ENCODE peak calls at places on chromosome X, in nine cellular contexts. One of them, this sample, is unnamed.

GRCh38 chrX:39850630-39851152 is 247.1 kb downstream of the BCOR start:
- DNase-seq in AG09309: peak
- DNase-seq in glutamatergic neuron: no peak
- DNase-seq in heart left ventricle: no peak
- DNase-seq in astrocyte: peak
- DNase-seq in mesothelial cell of epicardium: no peak
- DNase-seq in right atrium auricular region: no peak
- DNase-seq in upper lobe of left lung: no peak
- DNase-seq in fibroblast of mammary gland: peak
- DNase-seq in this sample: no peak

GRCh38 chrX:100647739-100648138 is 3.7 kb downstream of the SRPX2 start:
- DNase-seq in mesothelial cell of epicardium: no peak
- DNase-seq in heart left ventricle: no peak
- DNase-seq in glutamatergic neuron: no peak
- DNase-seq in fibroblast of mammary gland: no peak
- DNase-seq in AG09309: no peak
- DNase-seq in upper lobe of left lung: no peak
- DNase-seq in astrocyte: peak
- DNase-seq in right atrium auricular region: no peak
- DNase-seq in this sample: no peak

GRCh38 chrX:65253817-65254216 is 277.6 kb upstream of the ZC4H2 start:
- DNase-seq in fibroblast of mammary gland: no peak
- DNase-seq in right atrium auricular region: no peak
- DNase-seq in glutamatergic neuron: no peak
- DNase-seq in mesothelial cell of epicardium: no peak
- DNase-seq in upper lobe of left lung: no peak
- DNase-seq in astrocyte: no peak
- DNase-seq in AG09309: no peak
- DNase-seq in heart left ventricle: no peak
- DNase-seq in this sample: no peak

GRCh38 chrX:149937881-149938426 is 337 bp downstream of the EOLA2 start:
- DNase-seq in glutamatergic neuron: peak
- DNase-seq in heart left ventricle: no peak
- DNase-seq in right atrium auricular region: no peak
- DNase-seq in mesothelial cell of epicardium: no peak
- DNase-seq in fibroblast of mammary gland: no peak
- DNase-seq in upper lobe of left lung: no peak
- DNase-seq in astrocyte: peak
- DNase-seq in AG09309: no peak
- DNase-seq in this sample: peak

GRCh38 chrX:42821803-42822443 is 44.0 kb upstream of the PPP1R2C start:
- DNase-seq in fibroblast of mammary gland: peak
- DNase-seq in AG09309: no peak
- DNase-seq in astrocyte: no peak
- DNase-seq in mesothelial cell of epicardium: no peak
- DNase-seq in heart left ventricle: peak
- DNase-seq in upper lobe of left lung: no peak
- DNase-seq in right atrium auricular region: peak
- DNase-seq in glutamatergic neuron: no peak
- DNase-seq in this sample: no peak

GRCh38 chrX:20712811-20713210 is 446.1 kb upstream of the RPS6KA3 start:
- DNase-seq in right atrium auricular region: no peak
- DNase-seq in upper lobe of left lung: no peak
- DNase-seq in heart left ventricle: no peak
- DNase-seq in fibroblast of mammary gland: no peak
- DNase-seq in mesothelial cell of epicardium: no peak
- DNase-seq in AG09309: no peak
- DNase-seq in astrocyte: no peak
- DNase-seq in glutamatergic neuron: no peak
- DNase-seq in this sample: no peak

GRCh38 chrX:5617666-5618065 is 611.0 kb downstream of the NLGN4X start:
- DNase-seq in AG09309: no peak
- DNase-seq in glutamatergic neuron: no peak
- DNase-seq in fibroblast of mammary gland: no peak
- DNase-seq in astrocyte: no peak
- DNase-seq in mesothelial cell of epicardium: no peak
- DNase-seq in right atrium auricular region: no peak
- DNase-seq in heart left ventricle: no peak
- DNase-seq in upper lobe of left lung: no peak
- DNase-seq in this sample: no peak

GRCh38 chrX:49147907-49148306 is 14.7 kb upstream of the MAGIX start:
- DNase-seq in heart left ventricle: no peak
- DNase-seq in astrocyte: no peak
- DNase-seq in AG09309: no peak
- DNase-seq in right atrium auricular region: no peak
- DNase-seq in upper lobe of left lung: no peak
- DNase-seq in glutamatergic neuron: no peak
- DNase-seq in mesothelial cell of epicardium: no peak
- DNase-seq in fibroblast of mammary gland: no peak
- DNase-seq in this sample: no peak

GRCh38 chrX:97844943-97845342 is 961.2 kb downstream of the RPA4 start:
- DNase-seq in AG09309: no peak
- DNase-seq in glutamatergic neuron: no peak
- DNase-seq in astrocyte: no peak
- DNase-seq in heart left ventricle: no peak
- DNase-seq in right atrium auricular region: no peak
- DNase-seq in fibroblast of mammary gland: no peak
- DNase-seq in mesothelial cell of epicardium: no peak
- DNase-seq in upper lobe of left lung: no peak
- DNase-seq in this sample: no peak

GRCh38 chrX:12581546-12581945 is 209.7 kb upstream of the PRPS2 start:
- DNase-seq in glutamatergic neuron: no peak
- DNase-seq in mesothelial cell of epicardium: no peak
- DNase-seq in AG09309: no peak
- DNase-seq in fibroblast of mammary gland: no peak
- DNase-seq in upper lobe of left lung: no peak
- DNase-seq in heart left ventricle: no peak
- DNase-seq in astrocyte: no peak
- DNase-seq in right atrium auricular region: no peak
- DNase-seq in this sample: no peak

GRCh38 chrX:22192419-22193086 is 80.2 kb upstream of the CBLL2 start:
- DNase-seq in glutamatergic neuron: peak
- DNase-seq in AG09309: no peak
- DNase-seq in mesothelial cell of epicardium: peak
- DNase-seq in heart left ventricle: peak
- DNase-seq in upper lobe of left lung: peak
- DNase-seq in astrocyte: peak
- DNase-seq in fibroblast of mammary gland: peak
- DNase-seq in right atrium auricular region: peak
- DNase-seq in this sample: peak

GRCh38 chrX:39063702-39064101 is 262.4 kb downstream of the MID1IP1 start:
- DNase-seq in upper lobe of left lung: no peak
- DNase-seq in mesothelial cell of epicardium: no peak
- DNase-seq in glutamatergic neuron: no peak
- DNase-seq in right atrium auricular region: no peak
- DNase-seq in AG09309: no peak
- DNase-seq in fibroblast of mammary gland: no peak
- DNase-seq in heart left ventricle: no peak
- DNase-seq in astrocyte: no peak
- DNase-seq in this sample: no peak

GRCh38 chrX:132227383-132228112 is 8.3 kb upstream of the RAP2C start:
- DNase-seq in AG09309: peak
- DNase-seq in upper lobe of left lung: no peak
- DNase-seq in right atrium auricular region: no peak
- DNase-seq in mesothelial cell of epicardium: no peak
- DNase-seq in heart left ventricle: no peak
- DNase-seq in fibroblast of mammary gland: peak
- DNase-seq in glutamatergic neuron: no peak
- DNase-seq in astrocyte: no peak
- DNase-seq in this sample: no peak

GRCh38 chrX:2701600-2701999 is 10.5 kb downstream of the CD99 start:
- DNase-seq in mesothelial cell of epicardium: no peak
- DNase-seq in upper lobe of left lung: no peak
- DNase-seq in fibroblast of mammary gland: no peak
- DNase-seq in astrocyte: no peak
- DNase-seq in glutamatergic neuron: no peak
- DNase-seq in right atrium auricular region: no peak
- DNase-seq in AG09309: no peak
- DNase-seq in heart left ventricle: peak
- DNase-seq in this sample: no peak

GRCh38 chrX:6738518-6739470 is 203.9 kb upstream of the VCX3A start:
- DNase-seq in right atrium auricular region: no peak
- DNase-seq in AG09309: no peak
- DNase-seq in upper lobe of left lung: no peak
- DNase-seq in mesothelial cell of epicardium: no peak
- DNase-seq in glutamatergic neuron: no peak
- DNase-seq in fibroblast of mammary gland: no peak
- DNase-seq in astrocyte: no peak
- DNase-seq in heart left ventricle: no peak
- DNase-seq in this sample: no peak

GRCh38 chrX:41922694-41923171 is 621 bp downstream of the CASK start:
- DNase-seq in heart left ventricle: peak
- DNase-seq in mesothelial cell of epicardium: peak
- DNase-seq in upper lobe of left lung: peak
- DNase-seq in astrocyte: peak
- DNase-seq in right atrium auricular region: no peak
- DNase-seq in fibroblast of mammary gland: no peak
- DNase-seq in glutamatergic neuron: peak
- DNase-seq in AG09309: no peak
- DNase-seq in this sample: peak

GRCh38 chrX:138759217-138759943 is 47.9 kb upstream of the FGF13 start:
- DNase-seq in heart left ventricle: no peak
- DNase-seq in astrocyte: no peak
- DNase-seq in fibroblast of mammary gland: no peak
- DNase-seq in upper lobe of left lung: no peak
- DNase-seq in glutamatergic neuron: no peak
- DNase-seq in mesothelial cell of epicardium: no peak
- DNase-seq in AG09309: no peak
- DNase-seq in right atrium auricular region: no peak
- DNase-seq in this sample: no peak
- TF ChIP-seq CTCF in heart left ventricle: no peak
- TF ChIP-seq CTCF in astrocyte: no peak
- TF ChIP-seq CTCF in fibroblast of mammary gland: no peak
- TF ChIP-seq CTCF in upper lobe of left lung: no peak
- TF ChIP-seq CTCF in glutamatergic neuron: no peak
- TF ChIP-seq CTCF in mesothelial cell of epicardium: no peak
- TF ChIP-seq CTCF in AG09309: no peak
- TF ChIP-seq CTCF in right atrium auricular region: no peak
- TF ChIP-seq CTCF in this sample: no peak

GRCh38 chrX:64230123-64230970 is at the start of gene ASB12:
- DNase-seq in right atrium auricular region: no peak
- DNase-seq in mesothelial cell of epicardium: no peak
- DNase-seq in astrocyte: no peak
- DNase-seq in fibroblast of mammary gland: no peak
- DNase-seq in heart left ventricle: peak
- DNase-seq in upper lobe of left lung: no peak
- DNase-seq in AG09309: no peak
- DNase-seq in glutamatergic neuron: no peak
- DNase-seq in this sample: no peak
- TF ChIP-seq CTCF in right atrium auricular region: no peak
- TF ChIP-seq CTCF in mesothelial cell of epicardium: no peak
- TF ChIP-seq CTCF in astrocyte: no peak
- TF ChIP-seq CTCF in fibroblast of mammary gland: no peak
- TF ChIP-seq CTCF in heart left ventricle: no peak
- TF ChIP-seq CTCF in upper lobe of left lung: no peak
- TF ChIP-seq CTCF in AG09309: no peak
- TF ChIP-seq CTCF in glutamatergic neuron: no peak
- TF ChIP-seq CTCF in this sample: no peak

DNA sequence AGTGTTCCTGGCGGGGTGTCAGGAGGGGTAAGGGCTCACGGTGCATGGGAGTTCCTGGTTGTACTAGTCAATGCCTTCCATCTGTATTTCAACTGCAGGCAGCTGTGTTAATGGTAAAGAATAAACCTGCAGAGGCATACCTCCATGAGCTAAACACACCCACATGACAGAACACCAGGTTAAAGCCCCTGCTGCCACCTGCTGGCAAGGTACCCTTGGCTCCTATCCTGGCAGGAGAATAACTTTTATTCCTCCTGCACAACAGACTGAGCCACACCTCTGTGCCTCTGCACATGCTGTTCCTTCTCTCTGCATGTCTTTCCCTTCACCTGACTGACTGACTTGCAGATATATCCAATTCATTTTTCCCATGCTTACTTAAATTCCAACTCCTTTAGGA is 11.1 kb downstream of the ITIH6 start:
- DNase-seq in glutamatergic neuron: no peak
- DNase-seq in right atrium auricular region: no peak
- DNase-seq in mesothelial cell of epicardium: no peak
- DNase-seq in AG09309: no peak
- DNase-seq in astrocyte: no peak
- DNase-seq in heart left ventricle: no peak
- DNase-seq in fibroblast of mammary gland: no peak
- DNase-seq in upper lobe of left lung: no peak
- DNase-seq in this sample: no peak
- TF ChIP-seq CTCF in glutamatergic neuron: no peak
- TF ChIP-seq CTCF in right atrium auricular region: no peak
- TF ChIP-seq CTCF in mesothelial cell of epicardium: no peak
- TF ChIP-seq CTCF in AG09309: no peak
- TF ChIP-seq CTCF in astrocyte: no peak
- TF ChIP-seq CTCF in heart left ventricle: no peak
- TF ChIP-seq CTCF in fibroblast of mammary gland: no peak
- TF ChIP-seq CTCF in upper lobe of left lung: no peak
- TF ChIP-seq CTCF in this sample: no peak

GRCh38 chrX:47645530-47645929 is 4.8 kb downstream of the ELK1 start:
- DNase-seq in AG09309: no peak
- DNase-seq in astrocyte: no peak
- DNase-seq in heart left ventricle: no peak
- DNase-seq in fibroblast of mammary gland: no peak
- DNase-seq in glutamatergic neuron: no peak
- DNase-seq in mesothelial cell of epicardium: no peak
- DNase-seq in right atrium auricular region: no peak
- DNase-seq in upper lobe of left lung: no peak
- DNase-seq in this sample: no peak

GRCh38 chrX:47644557-47645091 is 5.7 kb downstream of the ELK1 start:
- DNase-seq in right atrium auricular region: no peak
- DNase-seq in heart left ventricle: no peak
- DNase-seq in mesothelial cell of epicardium: no peak
- DNase-seq in AG09309: no peak
- DNase-seq in glutamatergic neuron: no peak
- DNase-seq in fibroblast of mammary gland: peak
- DNase-seq in astrocyte: no peak
- DNase-seq in upper lobe of left lung: no peak
- DNase-seq in this sample: no peak

GRCh38 chrX:47646636-47647035 is 3.7 kb downstream of the ELK1 start:
- DNase-seq in mesothelial cell of epicardium: no peak
- DNase-seq in glutamatergic neuron: no peak
- DNase-seq in fibroblast of mammary gland: no peak
- DNase-seq in astrocyte: no peak
- DNase-seq in upper lobe of left lung: no peak
- DNase-seq in AG09309: no peak
- DNase-seq in right atrium auricular region: no peak
- DNase-seq in heart left ventricle: no peak
- DNase-seq in this sample: no peak

GRCh38 chrX:47648376-47648775 is 2.0 kb downstream of the ELK1 start:
- DNase-seq in right atrium auricular region: no peak
- DNase-seq in AG09309: no peak
- DNase-seq in astrocyte: no peak
- DNase-seq in heart left ventricle: no peak
- DNase-seq in glutamatergic neuron: no peak
- DNase-seq in mesothelial cell of epicardium: no peak
- DNase-seq in upper lobe of left lung: no peak
- DNase-seq in fibroblast of mammary gland: no peak
- DNase-seq in this sample: no peak

DNA sequence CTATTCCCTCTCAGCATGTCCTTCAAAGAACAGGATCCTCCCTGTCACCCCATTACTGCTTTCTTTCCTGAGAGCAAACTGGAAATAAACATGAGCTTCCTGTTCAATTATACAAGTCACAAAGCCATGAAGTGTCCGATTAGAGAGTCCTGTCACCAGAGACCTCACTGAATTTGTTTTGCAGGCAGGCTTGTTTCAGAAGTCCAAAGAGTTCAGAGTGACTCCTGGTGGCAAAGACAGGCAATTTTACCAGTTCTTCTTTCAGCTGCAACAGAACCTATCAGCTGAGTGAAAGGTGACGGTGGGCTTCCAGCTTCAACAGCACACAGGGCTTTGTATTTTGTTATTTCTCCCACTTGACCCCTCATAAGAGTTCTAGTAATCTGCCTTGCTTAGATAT is 6.4 kb downstream of the ELK1 start:
- DNase-seq in mesothelial cell of epicardium: no peak
- DNase-seq in right atrium auricular region: no peak
- DNase-seq in glutamatergic neuron: no peak
- DNase-seq in heart left ventricle: no peak
- DNase-seq in upper lobe of left lung: no peak
- DNase-seq in AG09309: no peak
- DNase-seq in fibroblast of mammary gland: peak
- DNase-seq in astrocyte: no peak
- DNase-seq in this sample: no peak
- TF ChIP-seq CTCF in mesothelial cell of epicardium: no peak
- TF ChIP-seq CTCF in right atrium auricular region: no peak
- TF ChIP-seq CTCF in glutamatergic neuron: no peak
- TF ChIP-seq CTCF in heart left ventricle: peak
- TF ChIP-seq CTCF in upper lobe of left lung: peak
- TF ChIP-seq CTCF in AG09309: peak
- TF ChIP-seq CTCF in fibroblast of mammary gland: peak
- TF ChIP-seq CTCF in astrocyte: peak
- TF ChIP-seq CTCF in this sample: peak

This sample was measured in endothelial cell.